ENCODE peak calls at places on chromosomes 3 and 15, in four cellular contexts. F is left cardiac atrium, N is NCI-H1092 treated with DMSO at 0.1 percent for 48 hours, R is osteocyte. M is an unnamed sample.

GRCh38 chr3:185397676-185398075 is 34.7 kb downstream of the MAP3K13 start:
- DNase-seq in F (peak), N (no peak), R (no peak), M (no peak)

GRCh38 chr15:99708563-99708962 is 24.7 kb downstream of the LYSMD4 start:
- DNase-seq in F (peak), N (no peak), R (peak), M (peak)

GRCh38 chr15:95734422-95735316 is 595.8 kb upstream of the NR2F2 start:
- DNase-seq in F (no peak), N (no peak), R (no peak), M (no peak)

GRCh38 chr3:151290673-151291072 is 12.3 kb upstream of the P2RY14 start:
- DNase-seq in F (no peak), N (peak), R (no peak), M (no peak)

GRCh38 chr3:73813291-73813977 is 188.7 kb upstream of the PDZRN3 start:
- DNase-seq in F (peak), N (no peak), R (no peak), M (no peak)

GRCh38 chr15:65902373-65902772 is 33.1 kb downstream of the RAB11A start:
- DNase-seq in F (peak), N (no peak), R (no peak), M (peak)

GRCh38 chr3:180989291-180990163 is at the start of gene DNAJC19:
- DNase-seq in F (peak), N (peak), R (peak), M (peak)

GRCh38 chr15:49151831-49152230 is 3.6 kb downstream of the COPS2 start:
- DNase-seq in F (no peak), N (no peak), R (no peak), M (no peak)

GRCh38 chr3:62556121-62556520 is 182.8 kb upstream of the FEZF2 start:
- DNase-seq in F (no peak), N (no peak), R (no peak), M (no peak)

GRCh38 chr15:80780416-80781221 is 1.4 kb downstream of the CEMIP start:
- DNase-seq in F (peak), N (peak), R (peak), M (peak)

GRCh38 chr15:68574629-68575028 is 4.2 kb upstream of the CORO2B start:
- DNase-seq in F (no peak), N (no peak), R (no peak), M (no peak)

GRCh38 chr15:57591822-57592367 is at the start of gene MYZAP:
- DNase-seq in F (peak), N (no peak), R (no peak), M (no peak)

GRCh38 chr3:157159037-157159761 is 748 bp downstream of the CCNL1 start:
- DNase-seq in F (peak), N (peak), R (peak), M (peak)

GRCh38 chr3:158679547-158680000 is 7.1 kb upstream of the LXN start:
- DNase-seq in F (no peak), N (no peak), R (no peak), M (no peak)

GRCh38 chr15:89088605-89089315 is 504 bp downstream of the ABHD2 start:
- DNase-seq in F (peak), N (no peak), R (no peak), M (peak)

GRCh38 chr3:124486324-124486723 is 243.9 kb upstream of the UMPS start:
- DNase-seq in F (no peak), N (no peak), R (no peak), M (no peak)

GRCh38 chr3:132210476-132211346 is 106.5 kb upstream of the ACP3 start:
- DNase-seq in F (no peak), N (peak), R (no peak), M (peak)

GRCh38 chr15:64917211-64917610 is 5.5 kb downstream of the ANKDD1A start:
- DNase-seq in F (no peak), N (no peak), R (no peak), M (no peak)

GRCh38 chr3:46469680-46470357 is 5.1 kb upstream of the LTF start:
- DNase-seq in F (no peak), N (no peak), R (peak), M (no peak)

GRCh38 chr3:111895079-111895478 is 36.0 kb downstream of the PHLDB2 start:
- DNase-seq in F (no peak), N (peak), R (no peak), M (no peak)

GRCh38 chr3:99484871-99485270 is 153.5 kb upstream of the COL8A1 start:
- DNase-seq in F (no peak), N (no peak), R (no peak), M (no peak)

GRCh38 chr3:183572935-183573334 is 17.4 kb upstream of the KLHL6 start:
- DNase-seq in F (no peak), N (no peak), R (no peak), M (no peak)

GRCh38 chr3:8595935-8596262 is 48.7 kb downstream of the SSUH2 start:
- DNase-seq in F (no peak), N (no peak), R (peak), M (no peak)

M was measured in thyroid gland.